ENCODE peak calls at places on chromosomes 16 and 17, in seven cellular contexts. F is foreskin fibroblast; J is DMS 273 treated with DMSO at 0.1 percent for 48 hours; U is RKO; T is left cardiac atrium; B is posterior cingulate gyrus; G is activated CD4-positive, CD25-positive, alpha-beta regulatory T cell. M is an unnamed sample.

GRCh38 chr17:2903193-2903974 is 107.1 kb downstream of the RAP1GAP2 start:
- DNase-seq in F (no peak), J (no peak), U (no peak), T (no peak), B (no peak), G (no peak), M (peak; percentile 17)

GRCh38 chr16:88318091-88318494 is 64.7 kb upstream of the ZNF469 start:
- DNase-seq in F (no peak), J (no peak), U (no peak), T (no peak), B (no peak), G (no peak), M (no peak)

GRCh38 chr17:5793899-5794298 is 209.6 kb upstream of the NLRP1 start:
- DNase-seq in F (peak; percentile 32), J (no peak), U (no peak), T (no peak), B (no peak), G (no peak), M (no peak)

GRCh38 chr17:63163158-63163520 is 197.1 kb downstream of the TANC2 start:
- DNase-seq in F (no peak), J (no peak), U (no peak), T (no peak), B (no peak), G (no peak), M (no peak)

GRCh38 chr16:53433930-53434435 is 288 bp upstream of the RBL2 start:
- DNase-seq in F (no peak), J (no peak), U (peak; percentile 86), T (no peak), B (no peak), G (no peak), M (peak; percentile 76)

GRCh38 chr16:66512589-66513404 is 37.1 kb downstream of the TK2 start:
- DNase-seq in F (peak; percentile 63), J (no peak), U (no peak), T (no peak), B (no peak), G (no peak), M (peak; percentile 93)

GRCh38 chr16:4846503-4846900 is 586 bp downstream of the GLYR1 start:
- DNase-seq in F (peak; percentile 80), J (no peak), U (peak; percentile 63), T (peak; percentile 58), B (peak; percentile 55), G (peak; percentile 15), M (peak; percentile 35)

GRCh38 chr17:51585514-51586104 is 325.3 kb downstream of the UTP18 start:
- DNase-seq in F (no peak), J (no peak), U (no peak), T (no peak), B (peak; percentile 7), G (no peak), M (peak; percentile 30)

GRCh38 chr17:72553051-72553755 is 432.4 kb downstream of the SOX9 start:
- DNase-seq in F (no peak), J (no peak), U (no peak), T (no peak), B (no peak), G (no peak), M (no peak)

GRCh38 chr16:48044117-48044516 is 111.7 kb downstream of the ABCC12 start:
- DNase-seq in F (no peak), J (no peak), U (no peak), T (no peak), B (no peak), G (no peak), M (no peak)

GRCh38 chr16:76653390-76654026 is 376.3 kb downstream of the CNTNAP4 start:
- DNase-seq in F (peak; percentile 4), J (peak; percentile 69), U (peak; percentile 72), T (no peak), B (no peak), G (no peak), M (peak; percentile 71)

GRCh38 chr16:70161350-70161749 is 12.2 kb upstream of the CLEC18C start:
- DNase-seq in F (no peak), J (no peak), U (no peak), T (peak; percentile 15), B (no peak), G (no peak), M (no peak)

GRCh38 chr16:28891964-28892890 is 13.9 kb downstream of the ATP2A1 start:
- DNase-seq in F (no peak), J (no peak), U (no peak), T (no peak), B (no peak), G (no peak), M (no peak)

GRCh38 chr16:71360378-71360777 is 1.9 kb downstream of the CALB2 start:
- DNase-seq in F (peak; percentile 89), J (no peak), U (peak; percentile 89), T (no peak), B (no peak), G (no peak), M (peak; percentile 25)

GRCh38 chr17:15966879-15967248 is 21.9 kb downstream of the ADORA2B start:
- DNase-seq in F (no peak), J (no peak), U (no peak), T (no peak), B (no peak), G (no peak), M (peak; percentile 35)

GRCh38 chr16:8686031-8686621 is 11.7 kb downstream of the ABAT start:
- DNase-seq in F (peak; percentile 8), J (no peak), U (no peak), T (peak; percentile 29), B (peak; percentile 74), G (no peak), M (no peak)

GRCh38 chr17:72258711-72259110 is 137.9 kb downstream of the SOX9 start:
- DNase-seq in F (no peak), J (no peak), U (no peak), T (no peak), B (no peak), G (no peak), M (no peak)

GRCh38 chr16:85947511-85948509 is 48.8 kb downstream of the IRF8 start:
- DNase-seq in F (no peak), J (no peak), U (no peak), T (no peak), B (no peak), G (no peak), M (no peak)